ENCODE peak calls at places on chromosomes 6 and 20, in six cellular contexts. N is stimulated activated CD4-positive, alpha-beta T cell treated with anti-CD3 and anti-CD28 coated beads, Interleukin-1b, Interleukin-23, amount 100 ng/mL, for 1 hour; D is body of pancreas; Y is heart right ventricle; M is upper lobe of left lung; Q is iPS-NIHi11. X is an unnamed sample.

GRCh38 chr20:21623781-21624094 is 81.7 kb upstream of the PAX1 start:
- DNase-seq in N (no peak), Q (no peak), M (no peak), Y (no peak), D (no peak), X (no peak)

GRCh38 chr20:56634307-56634706 is 5.2 kb downstream of the TFAP2C start:
- DNase-seq in Y (no peak), M (no peak), N (no peak), Q (no peak), D (no peak), X (no peak)

GRCh38 chr6:107576852-107577251 is 86.9 kb downstream of the SOBP start:
- DNase-seq in Q (no peak), Y (no peak), N (no peak), D (no peak), M (no peak), X (no peak)

GRCh38 chr20:54698373-54698772 is 223.0 kb downstream of the DOK5 start:
- DNase-seq in N (no peak), M (no peak), Y (no peak), D (no peak), Q (no peak), X (no peak)

GRCh38 chr6:43910149-43910637 is 140.2 kb downstream of the VEGFA start:
- DNase-seq in D (no peak), Y (no peak), M (no peak), N (no peak), Q (no peak), X (no peak)

GRCh38 chr6:79821859-79822258 is 125.5 kb downstream of the ELOVL4 start:
- DNase-seq in Y (no peak), M (no peak), Q (no peak), N (no peak), D (no peak), X (no peak)

GRCh38 chr20:49380245-49380875 is 102.1 kb downstream of the KCNB1 start:
- DNase-seq in Q (peak; percentile 66), M (no peak), N (no peak), D (no peak), Y (no peak), X (no peak)

GRCh38 chr6:121932071-121933009 is 467.1 kb upstream of the HSF2 start:
- DNase-seq in Q (peak; percentile 77), D (no peak), M (peak; percentile 29), N (no peak), Y (peak; percentile 44), X (no peak)

GRCh38 chr6:2185056-2185455 is 60.3 kb downstream of the GMDS start:
- DNase-seq in Y (no peak), Q (no peak), M (no peak), N (no peak), D (no peak), X (no peak)

GRCh38 chr6:13407709-13408695 is 79.4 kb downstream of the GFOD1 start:
- DNase-seq in D (peak; percentile 25), Y (peak; percentile 48), Q (no peak), N (no peak), M (peak; percentile 78), X (peak; percentile 77)

GRCh38 chr6:24436979-24437378 is 34.2 kb downstream of the MRS2 start:
- DNase-seq in D (no peak), Q (no peak), Y (no peak), M (no peak), N (no peak), X (no peak)

GRCh38 chr6:36838896-36839818 is at the start of gene CPNE5:
- DNase-seq in M (no peak), D (no peak), Q (peak; percentile 71), N (no peak), Y (peak; percentile 64), X (no peak)